ENCODE peak calls at places on chromosomes 13 and 19, in five cellular contexts. E is stomach, Y is BE2C, L is PC-9, F is fibroblast of lung. H is an unnamed sample. For H3K27me3, the result is how much of the 10 kb centered on the place peaks cover.

GRCh38 chr13:46479286-46479685 is 73.7 kb upstream of the LRCH1 start:
- DNase-seq in E (no peak), Y (no peak), L (no peak), F (no peak), H (no peak)

GRCh38 chr19:35352448-35353304 is 5.0 kb downstream of the FFAR1 start:
- DNase-seq in E (peak), Y (peak), L (peak), F (peak), H (peak)

GRCh38 chr19:52734340-52734892 is 428 bp downstream of the ZNF611 start:
- DNase-seq in E (peak), Y (peak), L (no peak), F (peak), H (no peak)

GRCh38 chr13:95485518-95486144 is 66.9 kb upstream of the CLDN10 start:
- DNase-seq in E (no peak), Y (peak), L (no peak), F (no peak), H (no peak)

GRCh38 chr19:58228584-58229254 is at the start of gene ZNF544:
- DNase-seq in E (peak), Y (peak), L (peak), F (peak), H (peak)

GRCh38 chr13:80558074-80558473 is 217.1 kb upstream of the SPRY2 start:
- DNase-seq in E (no peak), Y (no peak), L (no peak), F (no peak), H (no peak)

GRCh38 chr13:102402292-102402691 is 444 bp upstream of the FGF14 start:
- DNase-seq in E (no peak), Y (peak), L (no peak), F (peak), H (peak)

GRCh38 chr19:10334340-10335148 is 1.2 kb upstream of the RAVER1 start:
- DNase-seq in E (peak), Y (peak), L (peak), F (peak), H (peak)

GRCh38 chr13:82822935-82823334 is 1059.3 kb downstream of the SLITRK1 start:
- DNase-seq in E (no peak), Y (no peak), L (no peak), F (no peak), H (no peak)

GRCh38 chr13:100130092-100130491 is 41.2 kb downstream of the PCCA start:
- DNase-seq in E (no peak), Y (peak), L (no peak), F (peak), H (peak)

DNA sequence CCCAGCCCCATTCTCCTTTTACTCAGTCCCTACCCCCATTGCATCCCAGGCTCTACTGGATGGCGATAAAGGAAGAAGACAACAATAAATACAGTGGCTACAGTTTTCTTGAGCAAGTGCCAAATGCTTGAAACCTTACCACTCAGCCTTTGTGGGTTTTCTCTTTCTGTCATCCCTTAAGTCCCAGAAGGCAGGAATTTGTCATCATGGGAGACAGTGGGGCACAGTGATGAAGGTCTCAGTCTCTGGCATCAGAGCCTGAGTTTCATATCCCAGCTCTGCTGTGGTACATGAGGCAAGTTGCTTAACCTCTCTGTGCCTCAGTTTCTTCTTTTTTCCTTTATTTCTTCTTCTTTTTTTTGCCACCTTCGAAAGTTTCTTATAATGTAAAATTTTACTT is 5.1 kb upstream of the COMP start:
- DNase-seq in E (no peak), Y (no peak), L (no peak), F (no peak), H (no peak)
- H3K27me3 ChIP-seq in E (under half), Y (under half), L (under half), F (under half), H (half or more)

GRCh38 chr19:56094449-56094848 is 26.6 kb downstream of the ZNF787 start:
- DNase-seq in E (no peak), Y (no peak), L (no peak), F (no peak), H (no peak)

GRCh38 chr19:56089344-56089743 is 31.8 kb downstream of the ZNF787 start:
- DNase-seq in E (no peak), Y (no peak), L (no peak), F (no peak), H (no peak)

GRCh38 chr19:56091066-56091490 is 30.0 kb downstream of the ZNF787 start:
- DNase-seq in E (no peak), Y (no peak), L (peak), F (peak), H (no peak)

GRCh38 chr19:56091751-56092546 is 29.1 kb downstream of the ZNF787 start:
- DNase-seq in E (no peak), Y (no peak), L (peak), F (no peak), H (no peak)

DNA sequence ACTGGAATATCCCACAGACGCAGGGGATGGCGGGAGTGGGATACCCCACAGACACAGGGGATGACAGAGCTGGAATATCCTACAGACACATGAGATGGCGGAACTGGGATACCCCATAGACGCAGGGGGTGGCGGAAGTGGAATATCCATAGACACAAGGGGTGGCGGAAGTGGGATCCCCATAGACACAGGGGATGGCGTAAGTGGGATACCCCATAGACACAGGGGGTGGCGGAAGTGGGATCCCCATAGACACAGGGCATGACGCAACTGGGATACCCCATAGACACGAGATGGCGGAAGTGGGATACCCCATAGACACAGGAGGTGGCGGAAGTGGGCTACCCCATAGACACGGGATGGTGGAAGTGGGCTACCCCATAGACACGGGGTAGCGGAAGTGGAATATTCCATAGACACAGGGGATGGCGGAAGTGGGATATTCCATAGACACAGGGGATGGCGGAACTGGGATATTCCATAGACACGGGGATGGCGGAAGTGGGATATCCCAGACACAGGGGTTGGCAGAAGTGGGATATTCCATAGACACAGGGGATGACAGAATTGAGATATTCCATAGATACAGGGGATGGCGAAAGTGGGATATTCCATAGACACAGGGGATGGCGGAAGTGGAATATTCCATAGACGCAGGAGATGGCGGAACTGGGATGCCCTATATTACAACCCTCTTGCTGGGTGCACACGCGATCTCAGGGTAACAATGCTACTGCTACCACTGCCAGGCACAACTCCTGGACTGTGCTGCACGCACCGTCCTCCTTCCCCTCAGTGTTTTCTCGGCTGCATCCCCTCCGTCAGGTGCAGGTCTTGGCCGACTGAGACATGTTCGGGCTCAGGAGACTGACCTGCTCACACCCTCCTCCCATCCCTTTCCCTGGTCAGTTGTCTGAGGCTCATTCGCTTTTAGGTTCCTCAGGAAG is 28.1 kb downstream of the ZNF787 start:
- DNase-seq in E (no peak), Y (no peak), L (no peak), F (no peak), H (no peak)
- H3K27me3 ChIP-seq in E (under half), Y (under half), L (under half), F (under half), H (under half)

GRCh38 chr19:49390131-49390977 is 2.3 kb downstream of the KASH5 start:
- DNase-seq in E (no peak), Y (no peak), L (no peak), F (no peak), H (no peak)
- H3K27me3 ChIP-seq in E (under half), Y (under half), L (under half), F (under half), H (under half)

GRCh38 chr13:97234236-97234635 is 12.1 kb downstream of the MBNL2 start:
- DNase-seq in E (no peak), Y (no peak), L (no peak), F (no peak), H (no peak)
- H3K27me3 ChIP-seq in E (under half), Y (under half), L (under half), F (under half), H (under half)

GRCh38 chr13:89695343-89696257 is 1651.9 kb upstream of the MIR17HG start:
- DNase-seq in E (peak), Y (peak), L (peak), F (peak), H (peak)

GRCh38 chr13:89688908-89689307 is 1658.6 kb upstream of the MIR17HG start:
- DNase-seq in E (no peak), Y (no peak), L (no peak), F (peak), H (peak)

DNA sequence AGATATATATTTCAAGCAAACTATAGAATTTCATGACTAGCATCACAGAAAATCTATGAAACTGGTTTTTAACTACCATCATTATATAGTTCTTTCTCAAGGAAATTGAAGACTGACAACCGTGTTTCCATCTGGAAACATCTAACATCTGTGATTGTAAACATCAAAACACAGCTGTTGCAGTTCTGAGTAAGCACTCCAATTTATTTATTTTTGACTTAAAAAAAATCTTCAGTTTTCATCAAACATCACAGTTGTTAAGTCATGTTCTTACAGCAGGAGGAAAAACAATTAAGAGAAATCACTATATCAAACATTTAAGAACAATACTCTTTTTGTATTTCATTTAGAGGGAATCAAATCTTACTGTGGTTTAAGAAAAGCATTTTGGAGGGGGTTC is 1653.0 kb upstream of the MIR17HG start:
- DNase-seq in E (no peak), Y (no peak), L (no peak), F (no peak), H (no peak)
- H3K27me3 ChIP-seq in E (under half), Y (under half), L (under half), F (under half), H (under half)

GRCh38 chr13:113073942-113074341 is 31.6 kb upstream of the F7 start:
- DNase-seq in E (no peak), Y (no peak), L (no peak), F (no peak), H (peak)
- H3K27me3 ChIP-seq in E (under half), Y (under half), L (under half), F (under half), H (under half)

GRCh38 chr19:18612772-18613588 is at the start of gene TMEM59L:
- DNase-seq in E (no peak), Y (peak), L (no peak), F (no peak), H (no peak)
- H3K27me3 ChIP-seq in E (under half), Y (half or more), L (half or more), F (half or more), H (half or more)

GRCh38 chr13:39035799-39036198 is 2.1 kb downstream of the PROSER1 start:
- DNase-seq in E (no peak), Y (no peak), L (no peak), F (no peak), H (no peak)
- H3K27me3 ChIP-seq in E (under half), Y (under half), L (under half), F (under half), H (under half)

H was measured in heart right ventricle.